ENCODE peak calls at places on chromosomes 7 and 10, in seven cellular contexts. O is left lung, C is WERI-Rb-1, G is foreskin fibroblast, M is A549, V is gastrocnemius medialis, D is mucosa of descending colon. E is an unnamed sample.
A peak's percentile ranks its signal among the peaks of the same experiment; 100 is the strongest.

GRCh38 chr7:25303380-25304321 is 75.4 kb upstream of the NPVF start:
- DNase-seq in O (no peak), C (no peak), G (no peak), M (no peak), V (no peak), D (no peak), E (no peak)

GRCh38 chr7:102434039-102434481 is 685 bp downstream of the ORAI2 start:
- DNase-seq in O (no peak), C (no peak), G (no peak), M (peak; percentile 41), V (no peak), D (no peak), E (no peak)

GRCh38 chr10:19654576-19654975 is 161.7 kb upstream of the PLXDC2 start:
- DNase-seq in O (no peak), C (no peak), G (peak; percentile 47), M (no peak), V (no peak), D (no peak), E (no peak)

GRCh38 chr10:123521556-123521955 is 144.6 kb upstream of the GPR26 start:
- DNase-seq in O (no peak), C (no peak), G (no peak), M (no peak), V (no peak), D (no peak), E (no peak)

GRCh38 chr7:1673581-1674102 is 3.6 kb downstream of the ELFN1 start:
- DNase-seq in O (peak; percentile 41), C (no peak), G (no peak), M (no peak), V (no peak), D (no peak), E (peak; percentile 33)

GRCh38 chr7:44333971-44334733 is 8.8 kb upstream of the CAMK2B start:
- DNase-seq in O (peak; percentile 43), C (no peak), G (no peak), M (no peak), V (no peak), D (no peak), E (no peak)

GRCh38 chr10:49598986-49599385 is 11.1 kb upstream of the SLC18A3 start:
- DNase-seq in O (no peak), C (no peak), G (no peak), M (no peak), V (no peak), D (no peak), E (no peak)

GRCh38 chr10:28914721-28915120 is 237.4 kb downstream of the BAMBI start:
- DNase-seq in O (no peak), C (no peak), G (no peak), M (no peak), V (no peak), D (no peak), E (no peak)

GRCh38 chr10:75356484-75356883 is 45.1 kb downstream of the ZNF503 start:
- DNase-seq in O (no peak), C (no peak), G (no peak), M (no peak), V (no peak), D (no peak), E (no peak)
- TF ChIP-seq CTCF in O (no peak), C (peak; percentile 44), G (no peak), M (no peak), V (no peak), D (no peak), E (no peak)

GRCh38 chr10:102392306-102392705 is 3.2 kb upstream of the NFKB2 start:
- DNase-seq in O (no peak), C (no peak), G (no peak), M (no peak), V (no peak), D (no peak), E (no peak)

GRCh38 chr10:102393411-102394078 is 2.0 kb upstream of the NFKB2 start:
- DNase-seq in O (no peak), C (no peak), G (no peak), M (no peak), V (no peak), D (no peak), E (no peak)

GRCh38 chr10:102394801-102395676 is 466 bp upstream of the NFKB2 start:
- DNase-seq in O (peak; percentile 95), C (peak; percentile 81), G (peak; percentile 75), M (peak; percentile 89), V (peak; percentile 70), D (peak; percentile 96), E (peak; percentile 89)

GRCh38 chr10:102395677-102396197 is at the start of gene NFKB2:
- DNase-seq in O (peak; percentile 82), C (no peak), G (no peak), M (no peak), V (no peak), D (no peak), E (peak; percentile 81)

DNA sequence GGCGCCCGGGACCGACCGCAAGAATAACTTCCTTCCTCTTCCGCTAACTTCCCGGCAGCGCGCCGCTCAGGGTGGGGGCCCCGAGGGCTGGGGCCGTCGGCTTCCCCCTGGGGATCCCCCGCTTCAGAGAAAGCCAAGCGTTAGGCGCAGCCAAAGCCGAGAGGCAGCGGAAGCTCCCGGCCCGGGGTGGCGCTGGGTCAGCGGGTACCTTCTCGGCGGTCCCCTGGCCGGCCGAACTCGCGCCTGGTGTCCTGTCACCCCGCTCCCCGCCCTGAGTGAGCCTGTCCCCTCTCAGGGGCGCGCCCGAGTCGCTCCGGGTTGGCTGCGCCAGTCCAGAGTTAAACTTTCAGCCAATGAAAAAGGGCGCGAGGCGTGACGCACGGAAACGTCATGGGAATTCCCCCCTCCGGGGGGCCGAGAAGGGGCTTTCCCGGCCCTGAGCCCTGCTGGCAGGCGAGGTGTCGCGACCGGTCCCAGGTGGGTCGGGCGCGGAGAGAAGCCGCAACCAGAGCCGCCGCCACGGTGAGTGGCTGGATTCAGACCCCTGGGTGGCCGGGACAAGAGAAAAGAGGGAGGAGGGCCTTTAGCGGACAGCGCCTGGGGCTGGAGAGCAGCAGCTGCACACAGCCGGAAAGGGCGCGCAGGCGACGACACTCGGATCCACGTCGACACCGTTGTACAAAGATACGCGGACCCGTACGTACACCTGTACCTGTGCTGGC is 1.3 kb upstream of the NFKB2 start:
- DNase-seq in O (peak; percentile 98), C (peak; percentile 94), G (peak; percentile 90), M (peak; percentile 98), V (peak; percentile 89), D (peak; percentile 96), E (peak; percentile 99)
- TF ChIP-seq CTCF in O (no peak), C (no peak), G (no peak), M (peak; percentile 96), V (peak; percentile 98), D (no peak), E (peak; percentile 65)

GRCh38 chr10:60825520-60825919 is 47.2 kb downstream of the CDK1 start:
- DNase-seq in O (no peak), C (no peak), G (no peak), M (no peak), V (no peak), D (no peak), E (no peak)
- TF ChIP-seq CTCF in O (no peak), C (no peak), G (no peak), M (no peak), V (no peak), D (no peak), E (no peak)

DNA sequence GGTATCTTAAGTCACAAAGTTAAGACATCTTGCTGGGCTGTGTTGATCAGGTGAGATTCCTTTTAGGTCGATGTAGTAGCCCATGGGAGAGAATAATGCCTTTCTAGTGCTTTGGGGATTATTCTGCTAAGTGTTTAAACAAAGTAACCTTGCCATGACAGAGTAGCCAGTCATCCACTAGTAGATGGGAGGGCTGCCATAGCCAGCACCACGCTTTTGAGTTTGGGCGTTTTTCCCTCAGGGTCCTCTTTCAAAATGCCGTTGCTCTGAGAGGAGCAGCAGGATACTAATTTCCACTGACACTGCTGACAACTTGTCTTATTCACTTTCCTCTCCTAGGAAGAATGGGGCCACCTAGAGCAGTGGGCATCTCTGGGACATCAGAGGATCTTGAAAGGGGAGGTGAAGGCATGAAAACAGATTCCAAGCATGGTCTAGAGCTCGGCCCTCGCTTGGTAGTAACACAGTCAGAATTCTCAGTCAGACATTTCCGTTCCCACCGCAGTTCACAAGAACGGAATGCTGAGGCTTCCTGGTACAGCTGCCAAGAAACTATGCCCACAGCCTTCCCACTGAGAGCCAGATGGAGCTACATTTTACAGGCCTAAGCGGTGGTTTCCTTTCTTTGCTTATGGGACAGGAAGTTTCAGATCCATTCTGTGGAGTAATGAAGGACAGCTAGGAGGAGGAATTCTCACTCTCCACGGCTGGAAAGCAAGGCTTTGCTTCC is 15.3 kb upstream of the RSU1 start:
- DNase-seq in O (no peak), C (no peak), G (peak; percentile 91), M (no peak), V (no peak), D (peak; percentile 79), E (no peak)
- TF ChIP-seq CTCF in O (no peak), C (no peak), G (no peak), M (no peak), V (no peak), D (no peak), E (no peak)

DNA sequence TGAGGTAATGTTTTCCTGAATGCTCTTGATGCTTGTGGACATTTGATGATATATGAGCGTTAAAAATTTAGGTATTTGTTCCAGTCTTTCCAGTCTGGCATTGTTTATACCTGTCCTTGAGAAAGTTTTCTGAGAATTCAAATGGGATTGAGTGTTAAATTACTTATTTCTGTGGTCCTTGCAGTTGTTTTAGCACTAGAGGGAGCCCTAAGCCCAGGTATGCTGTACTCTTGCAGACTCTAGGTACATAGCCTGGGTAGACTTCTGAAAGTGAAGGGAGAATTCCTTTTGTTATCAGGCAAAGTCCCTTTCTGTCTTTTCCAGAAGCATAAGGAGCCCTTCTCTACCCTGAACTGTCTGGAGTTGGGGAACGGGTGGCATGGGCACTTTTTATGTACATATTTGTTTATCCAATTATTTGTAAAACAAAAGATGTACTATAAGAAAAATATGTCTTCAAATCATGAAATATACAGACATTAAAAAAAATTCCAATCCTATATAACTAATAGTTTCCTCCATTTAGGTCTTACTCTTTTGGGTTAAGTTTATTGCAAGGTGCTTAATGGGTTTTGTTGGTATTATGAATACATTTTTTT is 262.1 kb downstream of the ATRNL1 start:
- DNase-seq in O (no peak), C (peak; percentile 56), G (peak; percentile 36), M (peak; percentile 43), V (no peak), D (peak; percentile 33), E (no peak)
- TF ChIP-seq CTCF in O (peak; percentile 32), C (peak; percentile 71), G (peak; percentile 77), M (peak; percentile 87), V (peak; percentile 34), D (no peak), E (no peak)

GRCh38 chr7:103524042-103524907 is 78.3 kb upstream of the SLC26A5 start:
- DNase-seq in O (no peak), C (no peak), G (peak; percentile 10), M (peak; percentile 7), V (no peak), D (no peak), E (no peak)
- TF ChIP-seq CTCF in O (no peak), C (peak; percentile 35), G (peak; percentile 40), M (peak; percentile 52), V (no peak), D (no peak), E (no peak)

E was measured in CD14-positive monocyte.